ENCODE peak calls at places on chromosomes 11 and 22, in five cellular contexts. L, I, P, N and G are unnamed samples.

GRCh38 chr11:64186205-64187165 is 514 bp downstream of the STIP1 start:
- DNase-seq in L (no peak), P (no peak), N (no peak), I (no peak), G (no peak)

GRCh38 chr11:75325713-75326438 is 25.6 kb downstream of the ARRB1 start:
- DNase-seq in N (no peak), L (peak; percentile 69), I (no peak), P (no peak), G (no peak)

GRCh38 chr22:47245786-47246185 is 483.3 kb downstream of the TBC1D22A start:
- DNase-seq in P (no peak), N (no peak), I (no peak), L (no peak), G (peak; percentile 64)

GRCh38 chr11:447923-448731 is 2.0 kb upstream of the PTDSS2 start:
- DNase-seq in L (peak; percentile 93), I (peak; percentile 93), N (peak; percentile 69), P (peak; percentile 72), G (peak; percentile 99)

GRCh38 chr11:102683277-102683676 is 22.3 kb downstream of the MMP27 start:
- DNase-seq in N (no peak), L (no peak), P (no peak), I (no peak), G (no peak)

GRCh38 chr22:45869448-45869847 is 107.5 kb downstream of the WNT7B start:
- DNase-seq in I (no peak), P (no peak), N (no peak), L (no peak), G (no peak)

GRCh38 chr22:48478529-48479265 is 1349.0 kb downstream of the BRD1 start:
- DNase-seq in N (no peak), P (no peak), I (no peak), L (peak; percentile 3), G (peak; percentile 60)

GRCh38 chr11:6992457-6993431 is 27.4 kb downstream of the ZNF214 start:
- DNase-seq in I (no peak), L (peak; percentile 13), N (no peak), P (no peak), G (no peak)

GRCh38 chr11:75841739-75842138 is 26.7 kb downstream of the UVRAG start:
- DNase-seq in P (no peak), L (no peak), N (no peak), I (no peak), G (no peak)

GRCh38 chr11:12188548-12189317 is 78.3 kb downstream of the MICAL2 start:
- DNase-seq in N (no peak), L (no peak), I (no peak), P (peak; percentile 62), G (no peak)

GRCh38 chr11:33013706-33014105 is 2.0 kb upstream of the DEPDC7 start:
- DNase-seq in P (no peak), I (no peak), N (no peak), L (no peak), G (no peak)

GRCh38 chr22:20940904-20941385 is 23.7 kb downstream of the CRKL start:
- DNase-seq in I (no peak), P (no peak), L (no peak), N (no peak), G (no peak)

GRCh38 chr11:102986815-102987214 is 31.3 kb upstream of the MMP13 start:
- DNase-seq in I (no peak), P (no peak), L (no peak), N (no peak), G (no peak)

GRCh38 chr11:69489031-69489745 is 7.7 kb downstream of the LINC01488 start:
- DNase-seq in P (no peak), N (no peak), I (no peak), L (no peak), G (no peak)

GRCh38 chr22:30038219-30038618 is 42.0 kb upstream of the HORMAD2 start:
- DNase-seq in P (no peak), I (no peak), N (no peak), L (peak; percentile 29), G (no peak)

GRCh38 chr11:127674754-127675153 is 674.2 kb upstream of the KIRREL3 start:
- DNase-seq in N (no peak), P (no peak), I (no peak), L (no peak), G (no peak)

GRCh38 chr11:16791494-16791961 is 53.1 kb downstream of the C11orf58 start:
- DNase-seq in N (no peak), I (no peak), L (no peak), P (no peak), G (no peak)

GRCh38 chr11:133212201-133212600 is 320.1 kb downstream of the OPCML start:
- DNase-seq in I (no peak), P (no peak), N (no peak), L (no peak), G (no peak)

GRCh38 chr11:6402561-6402981 is 12.3 kb downstream of the SMPD1 start:
- DNase-seq in I (peak; percentile 63), N (no peak), L (no peak), P (no peak), G (peak; percentile 57)

GRCh38 chr11:117199061-117199915 is at the start of gene TAGLN:
- DNase-seq in N (peak; percentile 86), P (no peak), L (peak; percentile 97), I (no peak), G (no peak)

GRCh38 chr11:121132211-121132976 is 31.4 kb downstream of the TECTA start:
- DNase-seq in I (no peak), L (no peak), N (no peak), P (no peak), G (no peak)

GRCh38 chr11:18383388-18384156 is 10.8 kb upstream of the LDHA start:
- DNase-seq in L (peak; percentile 82), I (peak; percentile 43), N (no peak), P (peak; percentile 53), G (no peak)

GRCh38 chr22:40806711-40807110 is 12.4 kb downstream of the SLC25A17 start:
- DNase-seq in N (no peak), P (no peak), L (no peak), I (no peak), G (no peak)

GRCh38 chr11:23509023-23509422 is 648.7 kb upstream of the CCDC179 start:
- DNase-seq in P (no peak), L (no peak), N (no peak), I (no peak), G (no peak)

GRCh38 chr11:12845739-12846358 is 163.3 kb upstream of the RASSF10 start:
- DNase-seq in P (peak; percentile 88), I (no peak), N (no peak), L (no peak), G (no peak)

GRCh38 chr11:128911239-128911638 is 20.1 kb downstream of the KCNJ5 start:
- DNase-seq in P (no peak), N (no peak), I (no peak), L (no peak), G (no peak)

GRCh38 chr11:44005956-44006355 is 41.8 kb upstream of the ACCSL start:
- DNase-seq in I (no peak), L (peak; percentile 14), N (no peak), P (no peak), G (peak; percentile 64)

GRCh38 chr11:124867700-124868099 is 2.5 kb downstream of the ROBO3 start:
- DNase-seq in N (no peak), P (peak; percentile 6), L (no peak), I (no peak), G (peak; percentile 69)

GRCh38 chr11:74701351-74701750 is 29.9 kb downstream of the CHRDL2 start:
- DNase-seq in I (no peak), N (peak; percentile 17), P (no peak), L (no peak), G (no peak)

GRCh38 chr22:50717709-50718351 is 20.2 kb upstream of the ACR start:
- DNase-seq in N (no peak), P (no peak), L (no peak), I (no peak), G (no peak)

GRCh38 chr11:126135182-126136176 is 72.8 kb upstream of the CDON start:
- DNase-seq in N (no peak), L (no peak), P (no peak), I (no peak), G (no peak)

GRCh38 chr11:111627591-111627990 is 25.3 kb downstream of the SIK2 start:
- DNase-seq in P (no peak), I (no peak), N (no peak), L (no peak), G (no peak)

GRCh38 chr22:48376428-48376827 is 1451.2 kb downstream of the BRD1 start:
- DNase-seq in I (no peak), P (no peak), N (no peak), L (no peak), G (no peak)